ENCODE peak calls at places on chromosomes 13 and 19, in seven cellular contexts. Y, R, X, F, W, A and J are unnamed samples.

GRCh38 chr13:78978381-78978998 is 319.5 kb upstream of the OBI1 start:
- DNase-seq in Y (no peak), R (no peak), X (peak), F (peak), W (no peak), A (no peak), J (no peak)

GRCh38 chr19:4197228-4197624 is 14.7 kb downstream of the ANKRD24 start:
- DNase-seq in Y (no peak), R (no peak), X (no peak), F (no peak), W (no peak), A (no peak), J (no peak)

GRCh38 chr13:30569901-30570576 is 47.7 kb upstream of the USPL1 start:
- DNase-seq in Y (no peak), R (peak), X (peak), F (peak), W (peak), A (no peak), J (no peak)

GRCh38 chr13:102233566-102234208 is 168.2 kb downstream of the FGF14 start:
- DNase-seq in Y (no peak), R (no peak), X (no peak), F (no peak), W (no peak), A (no peak), J (no peak)

GRCh38 chr19:19475845-19476828 is 39.2 kb downstream of the TSSK6 start:
- DNase-seq in Y (peak), R (no peak), X (no peak), F (no peak), W (no peak), A (no peak), J (no peak)

GRCh38 chr19:3782330-3782729 is 3.9 kb downstream of the MATK start:
- DNase-seq in Y (no peak), R (no peak), X (no peak), F (no peak), W (no peak), A (no peak), J (no peak)

GRCh38 chr19:15418112-15418587 is 638 bp downstream of the AKAP8L start:
- DNase-seq in Y (no peak), R (peak), X (no peak), F (no peak), W (peak), A (no peak), J (no peak)

GRCh38 chr13:98363326-98363725 is 186.3 kb upstream of the RNF113B start:
- DNase-seq in Y (no peak), R (no peak), X (no peak), F (no peak), W (no peak), A (no peak), J (no peak)

GRCh38 chr13:106118996-106119395 is 416.5 kb downstream of the EFNB2 start:
- DNase-seq in Y (no peak), R (no peak), X (no peak), F (no peak), W (no peak), A (no peak), J (no peak)

GRCh38 chr19:11806354-11807098 is 7.5 kb upstream of the ZNF440 start:
- DNase-seq in Y (no peak), R (no peak), X (no peak), F (no peak), W (no peak), A (no peak), J (no peak)

GRCh38 chr19:13621413-13621812 is 115.1 kb upstream of the CACNA1A start:
- DNase-seq in Y (no peak), R (no peak), X (no peak), F (peak), W (no peak), A (no peak), J (no peak)

GRCh38 chr13:32391101-32391620 is 36.8 kb downstream of the N4BP2L1 start:
- DNase-seq in Y (no peak), R (no peak), X (no peak), F (no peak), W (no peak), A (no peak), J (no peak)

GRCh38 chr13:64314286-64314685 is 2898.6 kb upstream of the PCDH20 start:
- DNase-seq in Y (no peak), R (no peak), X (no peak), F (peak), W (no peak), A (no peak), J (no peak)

GRCh38 chr19:40702337-40703012 is 12.0 kb upstream of the NUMBL start:
- DNase-seq in Y (peak), R (peak), X (peak), F (no peak), W (no peak), A (no peak), J (no peak)

GRCh38 chr19:28424662-28425430 is 788.1 kb downstream of the UQCRFS1 start:
- DNase-seq in Y (no peak), R (no peak), X (no peak), F (no peak), W (no peak), A (no peak), J (no peak)

GRCh38 chr13:66014757-66015156 is 1215.4 kb downstream of the PCDH9 start:
- DNase-seq in Y (no peak), R (no peak), X (no peak), F (peak), W (no peak), A (no peak), J (no peak)

GRCh38 chr13:102440259-102440936 is 38.5 kb upstream of the FGF14 start:
- DNase-seq in Y (no peak), R (no peak), X (peak), F (no peak), W (no peak), A (peak), J (no peak)

GRCh38 chr19:368624-369020 is 24.0 kb upstream of the MIER2 start:
- DNase-seq in Y (no peak), R (no peak), X (no peak), F (no peak), W (no peak), A (no peak), J (no peak)

GRCh38 chr13:38954291-38954690 is 36.3 kb downstream of the STOML3 start:
- DNase-seq in Y (no peak), R (no peak), X (no peak), F (no peak), W (no peak), A (no peak), J (no peak)

GRCh38 chr13:90839061-90839460 is 508.4 kb upstream of the MIR17HG start:
- DNase-seq in Y (no peak), R (no peak), X (no peak), F (no peak), W (no peak), A (no peak), J (no peak)

GRCh38 chr19:1610579-1610978 is 5.3 kb upstream of the UQCR11 start:
- DNase-seq in Y (no peak), R (no peak), X (no peak), F (no peak), W (no peak), A (no peak), J (no peak)

GRCh38 chr19:1812426-1813196 is 535 bp upstream of the ATP8B3 start:
- DNase-seq in Y (peak), R (peak), X (peak), F (peak), W (peak), A (peak), J (peak)

GRCh38 chr13:110119943-110120905 is 186.7 kb downstream of the COL4A1 start:
- DNase-seq in Y (no peak), R (peak), X (no peak), F (no peak), W (no peak), A (no peak), J (no peak)

GRCh38 chr13:114282143-114282685 is 813 bp downstream of the UPF3A start:
- DNase-seq in Y (peak), R (peak), X (peak), F (peak), W (peak), A (peak), J (peak)

GRCh38 chr13:26558912-26559485 is 1.5 kb downstream of the WASF3 start:
- DNase-seq in Y (no peak), R (no peak), X (no peak), F (no peak), W (no peak), A (no peak), J (no peak)

GRCh38 chr19:7977723-7978040 is 27.8 kb downstream of the ELAVL1 start:
- DNase-seq in Y (peak), R (no peak), X (no peak), F (no peak), W (no peak), A (no peak), J (no peak)

GRCh38 chr13:110912651-110913051 is 2.2 kb downstream of the ANKRD10 start:
- DNase-seq in Y (no peak), R (no peak), X (no peak), F (peak), W (no peak), A (no peak), J (no peak)

GRCh38 chr13:100611678-100612492 is 23.3 kb upstream of the GGACT start:
- DNase-seq in Y (no peak), R (no peak), X (no peak), F (no peak), W (no peak), A (no peak), J (no peak)

GRCh38 chr13:59950201-59950730 is 213.5 kb downstream of the DIAPH3 start:
- DNase-seq in Y (no peak), R (no peak), X (no peak), F (peak), W (no peak), A (no peak), J (no peak)

DNA sequence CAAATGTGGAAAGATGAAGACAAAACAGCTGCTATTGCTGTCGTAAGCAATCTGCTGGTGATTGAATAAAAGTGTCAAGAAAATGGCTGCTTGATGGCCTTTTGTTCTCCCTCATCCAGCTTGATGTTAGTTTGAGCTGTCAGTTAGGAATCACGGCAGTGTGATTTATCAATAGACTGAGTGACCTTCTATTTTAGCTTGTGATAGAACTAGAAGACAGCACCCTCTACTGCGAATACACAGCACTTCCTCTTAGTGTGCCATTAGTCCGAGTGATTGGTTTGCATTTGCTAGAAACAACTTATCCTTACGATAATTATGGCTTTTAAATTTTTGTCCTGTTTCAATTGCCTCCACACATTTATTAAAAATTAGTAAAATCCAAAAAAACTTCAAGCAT is 76.2 kb downstream of the MZT1 start:
- DNase-seq in Y (no peak), R (no peak), X (no peak), F (no peak), W (no peak), A (no peak), J (no peak)
- TF ChIP-seq CTCF in Y (no peak), R (no peak), X (no peak), F (no peak), W (no peak), A (peak), J (peak)

GRCh38 chr13:20128459-20128927 is 32.4 kb downstream of the GJA3 start:
- DNase-seq in Y (peak), R (no peak), X (peak), F (no peak), W (peak), A (peak), J (no peak)
- TF ChIP-seq CTCF in Y (peak), R (peak), X (peak), F (no peak), W (no peak), A (peak), J (no peak)

GRCh38 chr13:95193509-95194230 is 107.6 kb downstream of the ABCC4 start:
- DNase-seq in Y (no peak), R (no peak), X (no peak), F (no peak), W (no peak), A (no peak), J (no peak)

GRCh38 chr13:95188128-95188527 is 113.1 kb downstream of the ABCC4 start:
- DNase-seq in Y (no peak), R (no peak), X (no peak), F (peak), W (no peak), A (no peak), J (no peak)

GRCh38 chr13:95195146-95195545 is 106.1 kb downstream of the ABCC4 start:
- DNase-seq in Y (no peak), R (no peak), X (no peak), F (no peak), W (no peak), A (no peak), J (no peak)

GRCh38 chr13:95192998-95193397 is 108.3 kb downstream of the ABCC4 start:
- DNase-seq in Y (no peak), R (no peak), X (no peak), F (no peak), W (no peak), A (no peak), J (no peak)

GRCh38 chr13:95191821-95192220 is 109.4 kb downstream of the ABCC4 start:
- DNase-seq in Y (peak), R (peak), X (peak), F (peak), W (peak), A (peak), J (peak)
- TF ChIP-seq CTCF in Y (peak), R (peak), X (peak), F (peak), W (peak), A (peak), J (peak)

GRCh38 chr13:52849727-52850395 is 1.4 kb upstream of the PCDH8 start:
- DNase-seq in Y (no peak), R (no peak), X (no peak), F (no peak), W (no peak), A (no peak), J (no peak)

GRCh38 chr13:52850396-52851152 is 2.1 kb upstream of the PCDH8 start:
- DNase-seq in Y (peak), R (peak), X (peak), F (peak), W (peak), A (peak), J (peak)

GRCh38 chr13:52848455-52849190 is at the start of gene PCDH8:
- DNase-seq in Y (peak), R (no peak), X (no peak), F (no peak), W (no peak), A (no peak), J (peak)

GRCh38 chr13:52852444-52852843 is 4.0 kb upstream of the PCDH8 start:
- DNase-seq in Y (no peak), R (no peak), X (no peak), F (no peak), W (no peak), A (no peak), J (no peak)

DNA sequence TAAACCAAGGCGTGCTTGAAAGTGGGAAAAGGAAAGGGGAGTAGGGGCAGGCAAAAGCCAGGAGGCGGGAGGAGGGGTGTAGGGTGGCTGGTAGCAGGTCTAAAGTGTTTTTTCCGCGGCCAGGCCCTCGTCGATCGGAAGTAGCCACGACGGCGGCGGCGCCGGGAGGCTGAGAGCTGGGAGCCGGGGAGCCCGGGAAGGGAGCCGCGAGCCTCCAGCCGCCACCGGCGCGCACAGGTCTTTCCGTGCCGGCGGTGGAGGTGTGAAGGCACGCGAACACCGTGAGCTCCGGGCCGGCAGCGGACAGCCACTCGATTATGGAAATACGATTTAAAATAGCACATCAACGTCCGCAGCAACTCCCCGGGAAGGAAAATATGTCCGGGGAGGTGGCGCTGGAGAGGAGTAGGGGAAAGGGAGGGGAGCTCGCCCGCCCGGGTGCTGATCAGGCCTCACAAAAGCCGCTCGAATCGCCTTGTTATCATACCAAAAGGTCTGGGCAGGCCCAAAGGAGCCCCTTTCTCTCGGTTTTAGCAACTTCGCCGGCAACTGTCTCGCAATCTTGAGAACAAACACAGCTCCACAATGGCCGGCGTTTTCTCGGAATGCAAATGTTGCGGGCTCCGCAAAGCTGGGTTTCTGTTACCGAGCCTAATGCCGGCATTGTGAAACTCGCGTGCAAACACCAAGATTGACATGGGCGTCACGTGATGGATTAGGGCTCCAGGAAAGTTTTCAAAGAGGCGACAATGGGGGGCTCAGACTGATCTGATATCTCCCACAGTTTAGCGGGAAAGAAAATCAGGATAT is 2.9 kb upstream of the PCDH8 start:
- DNase-seq in Y (peak), R (peak), X (peak), F (peak), W (peak), A (peak), J (no peak)
- TF ChIP-seq CTCF in Y (no peak), R (no peak), X (no peak), F (no peak), W (no peak), A (no peak), J (peak)

GRCh38 chr19:21484631-21485030 is 20.8 kb upstream of the ZNF429 start:
- DNase-seq in Y (no peak), R (no peak), X (no peak), F (no peak), W (no peak), A (no peak), J (no peak)

GRCh38 chr19:21487969-21488368 is 17.4 kb upstream of the ZNF429 start:
- DNase-seq in Y (no peak), R (no peak), X (no peak), F (no peak), W (no peak), A (no peak), J (no peak)

GRCh38 chr19:21483589-21484170 is 21.7 kb upstream of the ZNF429 start:
- DNase-seq in Y (peak), R (peak), X (peak), F (no peak), W (peak), A (peak), J (no peak)

DNA sequence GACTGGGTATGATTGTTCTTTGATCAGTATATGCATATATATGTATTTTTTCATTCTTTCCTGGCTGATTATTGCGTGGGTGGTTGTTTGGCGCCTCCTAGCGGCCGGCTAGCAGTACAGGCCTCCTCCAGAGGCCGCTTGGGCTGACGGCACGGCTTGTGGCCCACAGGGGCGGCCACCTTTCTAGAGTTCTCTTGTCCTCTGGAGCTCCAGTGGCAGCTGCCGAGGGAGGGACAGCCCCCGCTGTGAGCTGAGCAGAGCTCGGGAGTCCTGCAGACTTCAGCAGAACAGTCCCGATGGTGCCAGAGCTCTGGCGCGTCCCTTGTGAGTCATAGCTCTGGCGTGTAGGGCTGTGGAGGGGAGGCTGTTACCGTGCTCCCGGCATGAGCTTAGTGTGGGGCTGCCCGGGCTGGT is 22.5 kb upstream of the ZNF429 start:
- DNase-seq in Y (peak), R (peak), X (peak), F (no peak), W (peak), A (peak), J (no peak)
- TF ChIP-seq CTCF in Y (peak), R (peak), X (peak), F (peak), W (peak), A (peak), J (peak)

DNA sequence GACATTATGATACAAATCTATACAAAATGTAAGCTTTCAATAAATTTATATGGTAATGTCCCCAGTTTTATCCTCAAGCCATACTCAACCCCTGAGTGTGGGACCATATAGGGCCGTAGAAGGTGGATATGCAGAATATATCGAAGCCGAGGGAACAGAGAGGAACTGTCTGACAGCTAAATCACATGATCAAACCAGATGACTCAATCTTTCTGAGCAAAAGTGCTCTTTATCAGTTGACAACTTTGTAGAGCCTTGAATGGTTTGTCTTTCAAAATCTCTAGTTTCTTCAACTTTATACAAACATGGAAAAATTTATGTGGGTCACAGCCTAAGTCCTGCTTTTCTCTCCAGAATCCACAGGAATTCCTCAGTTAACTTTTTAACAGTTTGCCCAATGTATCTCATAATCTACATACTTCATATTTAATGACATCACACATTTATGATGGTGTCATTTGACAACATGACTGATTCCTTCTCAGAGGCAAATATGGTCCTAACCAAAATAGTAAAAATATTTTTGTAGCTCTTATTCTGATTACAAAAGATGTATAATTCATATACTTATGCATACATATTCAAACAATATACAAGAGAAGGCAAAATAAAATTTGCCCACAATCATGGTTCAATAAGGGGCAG is 673.0 kb upstream of the GPC6 start:
- DNase-seq in Y (no peak), R (no peak), X (no peak), F (no peak), W (no peak), A (no peak), J (no peak)
- TF ChIP-seq CTCF in Y (no peak), R (no peak), X (no peak), F (no peak), W (no peak), A (no peak), J (no peak)